ENCODE peak calls at places on chromosomes 3 and 15, in nine cellular contexts. K is uterus, N is ovary, C is Peyer's patch, V is stomach, E is prostate gland, A is right lobe of liver, H is testis, W is sigmoid colon. I is an unnamed sample. For H3K36me3, the result is how much of the 10 kb centered on the place peaks cover.

GRCh38 chr15:64460737-64461576 is 579 bp downstream of the ZNF609 start:
- DNase-seq in N (peak), V (no peak), H (peak), A (peak), E (peak), C (peak), K (peak), W (peak), I (peak)

GRCh38 chr3:5330152-5330810 is 142.8 kb downstream of the EDEM1 start:
- DNase-seq in V (no peak), W (no peak), E (no peak), H (no peak), A (no peak), C (no peak), K (no peak), N (no peak), I (no peak)

GRCh38 chr3:12308517-12308916 is 19.6 kb downstream of the PPARG start:
- DNase-seq in V (no peak), K (no peak), N (no peak), H (no peak), W (no peak), E (no peak), A (no peak), C (no peak), I (no peak)

GRCh38 chr3:142028174-142028833 is 121.0 kb downstream of the TFDP2 start:
- DNase-seq in V (no peak), C (no peak), E (peak), W (no peak), K (peak), N (no peak), A (no peak), H (peak), I (no peak)

GRCh38 chr3:134077649-134078081 is 47.9 kb upstream of the SLCO2A1 start:
- DNase-seq in W (no peak), C (no peak), V (no peak), H (peak), A (no peak), N (no peak), K (no peak), E (peak), I (no peak)

GRCh38 chr15:85485956-85486567 is 105.7 kb downstream of the AKAP13 start:
- DNase-seq in W (no peak), H (peak), A (no peak), V (peak), N (peak), K (peak), E (peak), C (no peak), I (peak)

GRCh38 chr3:141015486-141015885 is 35.7 kb upstream of the SPSB4 start:
- DNase-seq in V (no peak), H (no peak), C (no peak), E (no peak), N (no peak), W (no peak), K (no peak), A (no peak), I (no peak)

GRCh38 chr15:44340410-44340809 is 51.9 kb downstream of the GOLM2 start:
- DNase-seq in E (no peak), N (no peak), C (no peak), W (no peak), A (no peak), H (no peak), K (no peak), V (no peak), I (no peak)

GRCh38 chr3:10392244-10392643 is 71.3 kb upstream of the SEC13 start:
- DNase-seq in W (no peak), C (peak), H (no peak), V (no peak), K (no peak), A (no peak), N (no peak), E (no peak), I (no peak)

GRCh38 chr3:74883690-74884089 is 269.2 kb upstream of the CNTN3 start:
- DNase-seq in H (peak), W (no peak), E (no peak), V (no peak), A (no peak), K (no peak), C (no peak), N (no peak), I (no peak)

GRCh38 chr3:189123595-189124387 is 48.0 kb upstream of the TPRG1 start:
- DNase-seq in W (peak), H (peak), A (peak), N (peak), K (peak), V (no peak), E (peak), C (peak), I (peak)

GRCh38 chr3:100040446-100040845 is 73.9 kb downstream of the FILIP1L start:
- DNase-seq in K (peak), V (no peak), E (no peak), N (no peak), C (no peak), H (no peak), A (no peak), W (peak), I (peak)

GRCh38 chr3:27310693-27311092 is 58.5 kb downstream of the NEK10 start:
- DNase-seq in W (no peak), N (no peak), K (no peak), C (no peak), E (no peak), A (no peak), V (no peak), H (no peak), I (no peak)

GRCh38 chr15:72873379-72874233 is 90.0 kb upstream of the ADPGK start:
- DNase-seq in C (no peak), A (no peak), V (no peak), H (no peak), W (no peak), E (no peak), N (no peak), K (no peak), I (peak)

GRCh38 chr3:146163584-146163983 is 2.6 kb upstream of the PLOD2 start:
- DNase-seq in H (no peak), N (no peak), C (no peak), W (no peak), E (no peak), V (no peak), A (no peak), K (no peak), I (no peak)

GRCh38 chr15:57861805-57862586 is 155.5 kb downstream of the POLR2M start:
- DNase-seq in V (no peak), K (peak), N (no peak), E (no peak), H (no peak), C (no peak), A (no peak), W (no peak), I (no peak)

GRCh38 chr3:127492426-127492825 is 98.1 kb downstream of the TPRA1 start:
- DNase-seq in V (no peak), E (no peak), N (no peak), W (no peak), K (no peak), C (no peak), H (no peak), A (no peak), I (no peak)

GRCh38 chr3:114566162-114566755 is 272.4 kb downstream of the TIGIT start:
- DNase-seq in E (no peak), K (no peak), V (no peak), N (no peak), A (no peak), W (no peak), H (no peak), C (no peak), I (no peak)

GRCh38 chr3:12405432-12406272 is 78.6 kb upstream of the TSEN2 start:
- DNase-seq in A (peak), V (peak), C (peak), K (peak), W (peak), H (peak), N (peak), E (no peak), I (peak)

GRCh38 chr15:48766196-48766595 is 44.7 kb downstream of the CEP152 start:
- DNase-seq in A (no peak), C (no peak), W (no peak), H (no peak), E (peak), K (no peak), N (no peak), V (peak), I (no peak)

GRCh38 chr3:106913111-106913698 is 464.0 kb upstream of the CCDC54 start:
- DNase-seq in H (peak), K (no peak), W (no peak), E (no peak), V (no peak), A (no peak), C (no peak), N (no peak), I (no peak)

GRCh38 chr3:26847675-26848074 is 225.1 kb downstream of the LRRC3B start:
- DNase-seq in H (no peak), A (no peak), K (no peak), N (no peak), V (no peak), E (no peak), W (no peak), C (no peak), I (no peak)

GRCh38 chr3:151008699-151009098 is 36.2 kb upstream of the CLRN1 start:
- DNase-seq in E (no peak), C (no peak), H (no peak), A (no peak), K (no peak), W (no peak), N (no peak), V (no peak), I (no peak)

GRCh38 chr3:177561769-177562360 is 364.6 kb upstream of the TBL1XR1 start:
- DNase-seq in E (no peak), V (no peak), H (no peak), W (no peak), K (no peak), C (no peak), N (no peak), A (no peak), I (no peak)

GRCh38 chr15:58951388-58952060 is 18.0 kb upstream of the SLTM start:
- DNase-seq in E (peak), K (no peak), N (no peak), A (no peak), H (no peak), W (no peak), V (no peak), C (no peak), I (no peak)

GRCh38 chr3:61894988-61895935 is 333.9 kb downstream of the PTPRG start:
- DNase-seq in K (peak), H (peak), A (peak), E (peak), C (peak), W (peak), V (peak), N (peak), I (peak)

GRCh38 chr3:60870396-60870795 is 380.9 kb downstream of the FHIT start:
- DNase-seq in E (no peak), C (no peak), K (no peak), N (no peak), A (no peak), V (no peak), W (no peak), H (no peak), I (no peak)

GRCh38 chr3:193872265-193872753 is 263.6 kb upstream of the HES1 start:
- DNase-seq in C (peak), K (no peak), E (peak), V (peak), H (no peak), N (no peak), A (peak), W (no peak), I (peak)

GRCh38 chr3:183287301-183287971 is 34.4 kb downstream of the B3GNT5 start:
- DNase-seq in N (peak), C (no peak), K (peak), V (no peak), E (peak), H (no peak), A (no peak), W (peak), I (peak)

GRCh38 chr3:153127788-153128187 is 34.2 kb upstream of the RAP2B start:
- DNase-seq in W (no peak), N (no peak), E (no peak), V (no peak), A (no peak), K (no peak), C (no peak), H (no peak), I (no peak)

GRCh38 chr3:133124511-133124910 is 86.3 kb downstream of the TMEM108 start:
- DNase-seq in V (peak), A (no peak), H (no peak), W (no peak), N (no peak), C (no peak), K (no peak), E (no peak), I (no peak)

GRCh38 chr15:86373147-86373546 is 293.5 kb downstream of the AGBL1 start:
- DNase-seq in A (no peak), H (no peak), E (peak), N (no peak), K (no peak), C (no peak), W (no peak), V (no peak), I (no peak)

DNA sequence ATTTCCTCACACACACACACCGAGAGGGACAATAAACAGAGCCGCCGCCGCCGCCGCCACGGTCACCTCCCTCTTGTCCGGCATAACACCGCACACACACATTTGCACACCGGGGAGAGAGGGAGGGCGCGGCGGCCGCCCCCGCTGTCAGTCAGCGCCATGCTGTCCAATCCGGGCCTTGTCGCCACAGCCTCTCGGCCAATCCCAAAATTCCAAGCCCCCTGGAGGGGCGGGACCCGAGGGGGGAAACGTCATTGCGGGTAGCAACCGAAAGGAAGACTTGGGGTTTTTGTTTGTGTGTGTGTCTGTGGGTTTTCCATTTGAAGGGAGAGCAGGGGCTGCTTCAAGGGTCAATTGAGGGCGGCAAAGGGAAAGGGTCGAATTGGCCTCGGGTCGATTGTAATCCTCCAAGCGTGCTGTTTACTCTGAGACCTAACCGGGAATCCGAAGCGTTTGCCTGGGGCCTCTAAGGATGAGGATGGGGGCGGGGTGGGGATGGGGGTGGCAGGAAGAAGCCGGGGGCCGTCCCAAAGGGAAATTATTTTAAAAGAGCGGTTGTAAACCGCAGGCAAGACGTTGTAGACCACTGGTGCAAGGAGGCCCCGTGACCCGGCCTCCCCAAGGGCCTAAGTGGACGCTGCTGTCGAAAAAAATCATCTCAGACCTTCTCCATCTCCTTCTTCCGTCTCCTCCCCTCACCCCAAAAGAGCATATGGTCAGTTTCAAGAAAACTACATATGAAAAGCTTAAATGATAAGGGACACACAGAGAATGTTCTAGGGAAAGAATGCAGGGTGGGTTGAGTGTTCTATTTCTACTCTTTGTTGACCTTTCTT is at the start of gene TOP2B:
- DNase-seq in A (peak), H (peak), W (peak), V (peak), E (peak), K (peak), N (peak), C (peak), I (peak)
- TF ChIP-seq POLR2A in A (peak), H (peak), W (peak), V (no peak), E (peak), K (peak), N (peak), C (peak), I (peak)

DNA sequence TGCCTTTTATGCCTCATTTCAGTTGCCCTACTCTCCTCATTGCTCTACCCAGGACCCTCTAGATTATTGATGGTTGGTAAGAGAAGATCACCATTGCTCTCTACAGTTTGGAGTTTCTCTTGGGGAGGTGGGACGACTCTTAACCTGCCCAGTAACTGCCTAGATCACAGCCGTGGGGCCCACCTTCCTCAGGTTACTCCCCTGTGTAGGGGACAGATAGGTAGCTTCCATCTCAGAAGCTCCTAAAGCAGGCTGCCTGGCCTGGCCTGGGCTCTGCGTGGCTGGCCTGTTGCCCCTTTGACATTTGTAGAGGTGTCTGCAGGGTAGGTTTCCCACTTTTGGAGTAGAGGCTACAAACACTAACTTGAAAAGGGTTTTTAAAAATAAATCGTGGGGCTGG is 42.7 kb downstream of the TRIM71 start:
- DNase-seq in W (no peak), E (no peak), A (no peak), C (no peak), N (no peak), V (no peak), K (no peak), H (no peak), I (no peak)
- H3K27ac ChIP-seq in W (no peak), E (no peak), A (no peak), C (no peak), N (no peak), V (no peak), K (no peak), H (no peak), I (no peak)

GRCh38 chr15:68380456-68380855 is 51.5 kb downstream of the ITGA11 start:
- DNase-seq in A (no peak), C (no peak), V (peak), K (no peak), E (no peak), H (no peak), W (peak), N (no peak), I (no peak)

GRCh38 chr15:68377766-68378165 is 54.2 kb downstream of the ITGA11 start:
- DNase-seq in N (no peak), V (peak), W (peak), H (no peak), K (no peak), C (no peak), E (no peak), A (no peak), I (no peak)

GRCh38 chr15:68379759-68380290 is 52.1 kb downstream of the ITGA11 start:
- DNase-seq in H (no peak), V (peak), N (no peak), E (peak), K (no peak), A (no peak), W (peak), C (no peak), I (no peak)

GRCh38 chr15:68378595-68378994 is 53.4 kb downstream of the ITGA11 start:
- DNase-seq in N (no peak), W (peak), C (no peak), K (no peak), H (no peak), V (no peak), E (no peak), A (no peak), I (no peak)

GRCh38 chr15:68379058-68379758 is 52.8 kb downstream of the ITGA11 start:
- DNase-seq in H (no peak), V (peak), E (peak), K (no peak), N (peak), C (no peak), A (no peak), W (peak), I (no peak)
- H3K36me3 ChIP-seq in H (under half), V (under half), E (under half), K (under half), N (under half), C (under half), A (under half), W (under half), I (under half)

GRCh38 chr3:58353722-58354553 is 21.2 kb downstream of the PXK start:
- DNase-seq in K (no peak), E (no peak), V (no peak), A (no peak), H (no peak), C (no peak), W (no peak), N (no peak), I (no peak)
- TF ChIP-seq POLR2A in K (no peak), E (no peak), V (no peak), A (no peak), H (no peak), C (no peak), W (no peak), N (no peak), I (no peak)